ENCODE peak calls at places on chromosomes 7 and 10, in five cellular contexts. C is K562, L is HepG2, Y is GM12878, J is WTC11. I is an unnamed sample.

GRCh38 chr7:137109966-137110930 is 233.3 kb downstream of the PTN start:
- DNase-seq in J (no peak), C (no peak), Y (no peak), L (no peak), I (no peak)

GRCh38 chr7:132403465-132404110 is 172.7 kb downstream of the PLXNA4 start:
- DNase-seq in C (no peak), Y (no peak), L (no peak), J (no peak), I (no peak)

GRCh38 chr10:5944389-5945202 is 32.7 kb downstream of the IL15RA start:
- DNase-seq in J (no peak), Y (no peak), C (no peak), L (no peak), I (no peak)

GRCh38 chr7:77697535-77697831 is 1.2 kb downstream of the RSBN1L start:
- DNase-seq in J (no peak), C (peak), L (no peak), Y (no peak), I (no peak)

GRCh38 chr10:1230592-1231275 is 174.5 kb downstream of the WDR37 start:
- DNase-seq in L (no peak), C (no peak), J (no peak), Y (no peak), I (no peak)

GRCh38 chr10:22453948-22454347 is 108.7 kb downstream of the SPAG6 start:
- DNase-seq in J (no peak), Y (no peak), L (no peak), C (no peak), I (no peak)

GRCh38 chr10:98262571-98262970 is 5.4 kb downstream of the LOXL4 start:
- DNase-seq in L (no peak), C (no peak), J (peak), Y (no peak), I (no peak)

GRCh38 chr10:36476399-36476798 is 649.0 kb upstream of the ANKRD30A start:
- DNase-seq in J (no peak), C (no peak), Y (no peak), L (no peak), I (no peak)

GRCh38 chr7:132280335-132280734 is 295.9 kb downstream of the PLXNA4 start:
- DNase-seq in Y (no peak), C (no peak), J (no peak), L (no peak), I (no peak)

GRCh38 chr7:40536406-40536805 is 401.6 kb downstream of the SUGCT start:
- DNase-seq in C (no peak), J (no peak), Y (no peak), L (no peak), I (no peak)

GRCh38 chr7:96998765-96999164 is 6.6 kb upstream of the DLX6 start:
- DNase-seq in Y (no peak), J (no peak), C (no peak), L (no peak), I (peak)

GRCh38 chr10:117186832-117187615 is 10.3 kb upstream of the KCNK18 start:
- DNase-seq in C (no peak), Y (no peak), L (no peak), J (no peak), I (no peak)

GRCh38 chr7:1941464-1942025 is 271.5 kb downstream of the ELFN1 start:
- DNase-seq in L (no peak), Y (no peak), C (no peak), J (no peak), I (no peak)
- TF ChIP-seq ATF2 in L (no peak), Y (no peak), C (no peak), J (no peak), I (no peak)

DNA sequence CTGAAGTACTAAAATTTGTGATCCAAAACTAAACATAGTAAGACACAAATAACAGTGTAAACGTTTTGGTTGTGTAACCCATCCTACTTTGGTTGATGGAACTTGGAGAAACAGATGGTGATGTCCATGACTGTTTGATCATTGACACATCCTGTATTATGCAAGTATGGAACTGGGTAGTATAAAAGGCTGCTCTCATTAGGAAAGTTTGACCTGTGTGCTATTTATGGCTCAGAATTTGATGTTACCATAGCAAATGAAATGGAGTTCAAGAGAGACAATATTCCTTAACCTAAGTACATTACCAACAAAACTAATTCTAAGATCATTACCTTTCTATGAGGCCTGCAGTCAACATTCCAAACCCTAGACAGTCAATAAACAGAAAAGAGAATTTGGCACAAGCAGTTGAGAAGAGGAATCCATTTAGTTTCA is 39.9 kb downstream of the DKK1 start:
- DNase-seq in C (no peak), L (peak), Y (no peak), J (no peak), I (no peak)
- TF ChIP-seq ATF2 in C (no peak), L (no peak), Y (no peak), J (no peak), I (no peak)

DNA sequence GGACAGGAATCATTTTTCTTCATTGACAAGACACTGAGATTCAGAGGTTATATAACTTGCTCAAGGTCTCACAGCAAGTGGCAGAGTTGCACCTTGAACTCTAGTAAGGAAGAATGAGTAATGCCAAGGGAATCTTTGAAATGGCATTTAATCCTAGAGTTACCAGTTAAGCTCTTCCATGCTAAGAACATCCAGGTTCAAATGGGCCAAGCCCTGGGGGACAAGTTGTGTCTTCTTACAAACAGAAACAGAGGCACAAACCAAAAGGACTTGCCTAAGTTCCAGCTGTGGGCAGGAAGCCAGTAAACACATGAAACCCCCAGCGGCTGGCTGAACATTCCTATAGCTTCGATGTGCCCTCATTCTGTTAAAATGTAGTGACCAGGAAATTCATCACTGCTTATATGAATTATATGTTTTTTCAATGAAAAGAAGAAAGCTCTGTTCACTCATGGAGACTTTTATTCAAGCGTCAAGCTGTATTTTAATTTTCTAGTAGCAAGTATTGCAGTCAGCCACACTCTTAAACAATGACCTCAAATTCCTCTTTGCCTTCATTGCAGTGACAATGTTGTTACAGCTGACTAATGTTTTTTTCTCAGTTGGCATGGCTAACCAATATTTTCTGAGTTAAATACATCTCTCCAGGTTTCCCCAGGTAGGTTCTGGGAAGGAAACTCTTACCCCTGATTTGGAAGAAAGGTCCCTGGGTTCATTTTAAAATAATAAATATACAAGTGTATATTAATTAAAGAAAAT is 241.4 kb downstream of the WDR11 start:
- DNase-seq in J (no peak), Y (no peak), L (no peak), C (no peak), I (no peak)
- TF ChIP-seq ATF2 in J (no peak), Y (no peak), L (no peak), C (no peak), I (no peak)

GRCh38 chr10:131532745-131533341 is 221.3 kb upstream of the TCERG1L start:
- DNase-seq in Y (no peak), L (no peak), C (no peak), J (no peak), I (no peak)

GRCh38 chr10:131531265-131532190 is 220.0 kb upstream of the TCERG1L start:
- DNase-seq in J (no peak), L (no peak), C (no peak), Y (no peak), I (no peak)

GRCh38 chr10:131533846-131534526 is 222.5 kb upstream of the TCERG1L start:
- DNase-seq in L (no peak), C (no peak), J (no peak), Y (no peak), I (no peak)

GRCh38 chr10:131534836-131535235 is 223.3 kb upstream of the TCERG1L start:
- DNase-seq in C (no peak), Y (no peak), L (no peak), J (no peak), I (no peak)

DNA sequence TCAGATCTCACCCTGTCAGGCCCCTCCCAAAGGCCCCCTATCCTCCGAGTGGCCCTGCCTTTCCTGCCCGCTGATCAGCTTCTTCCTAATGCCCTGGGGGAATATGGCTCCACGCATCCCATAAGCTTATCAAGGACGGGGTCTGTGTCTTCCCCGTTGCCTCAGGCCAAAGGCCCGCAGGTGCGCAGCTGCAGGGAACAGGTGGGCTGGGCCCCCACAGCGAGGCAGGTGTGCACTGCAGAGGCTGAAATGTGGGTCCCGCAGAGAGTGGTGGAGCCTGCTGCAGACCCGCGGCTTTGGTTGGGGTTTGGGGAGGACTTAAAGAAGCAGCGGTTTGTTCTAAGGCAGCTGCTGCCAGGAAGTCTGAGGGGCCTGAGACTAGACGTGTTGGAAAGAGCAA is 220.8 kb upstream of the TCERG1L start:
- DNase-seq in Y (no peak), J (no peak), C (no peak), L (no peak), I (no peak)
- TF ChIP-seq ATF2 in Y (no peak), J (no peak), C (no peak), L (no peak), I (no peak)

GRCh38 chr7:42151309-42151708 is 85.7 kb downstream of the GLI3 start:
- DNase-seq in J (no peak), C (no peak), L (no peak), Y (no peak), I (no peak)
- TF ChIP-seq ATF2 in J (no peak), C (no peak), L (no peak), Y (no peak), I (no peak)

GRCh38 chr10:79066460-79067240 is 2.1 kb upstream of the ZMIZ1 start:
- DNase-seq in Y (no peak), J (peak), L (peak), C (peak), I (no peak)
- TF ChIP-seq ATF2 in Y (no peak), J (no peak), L (no peak), C (no peak), I (no peak)

DNA sequence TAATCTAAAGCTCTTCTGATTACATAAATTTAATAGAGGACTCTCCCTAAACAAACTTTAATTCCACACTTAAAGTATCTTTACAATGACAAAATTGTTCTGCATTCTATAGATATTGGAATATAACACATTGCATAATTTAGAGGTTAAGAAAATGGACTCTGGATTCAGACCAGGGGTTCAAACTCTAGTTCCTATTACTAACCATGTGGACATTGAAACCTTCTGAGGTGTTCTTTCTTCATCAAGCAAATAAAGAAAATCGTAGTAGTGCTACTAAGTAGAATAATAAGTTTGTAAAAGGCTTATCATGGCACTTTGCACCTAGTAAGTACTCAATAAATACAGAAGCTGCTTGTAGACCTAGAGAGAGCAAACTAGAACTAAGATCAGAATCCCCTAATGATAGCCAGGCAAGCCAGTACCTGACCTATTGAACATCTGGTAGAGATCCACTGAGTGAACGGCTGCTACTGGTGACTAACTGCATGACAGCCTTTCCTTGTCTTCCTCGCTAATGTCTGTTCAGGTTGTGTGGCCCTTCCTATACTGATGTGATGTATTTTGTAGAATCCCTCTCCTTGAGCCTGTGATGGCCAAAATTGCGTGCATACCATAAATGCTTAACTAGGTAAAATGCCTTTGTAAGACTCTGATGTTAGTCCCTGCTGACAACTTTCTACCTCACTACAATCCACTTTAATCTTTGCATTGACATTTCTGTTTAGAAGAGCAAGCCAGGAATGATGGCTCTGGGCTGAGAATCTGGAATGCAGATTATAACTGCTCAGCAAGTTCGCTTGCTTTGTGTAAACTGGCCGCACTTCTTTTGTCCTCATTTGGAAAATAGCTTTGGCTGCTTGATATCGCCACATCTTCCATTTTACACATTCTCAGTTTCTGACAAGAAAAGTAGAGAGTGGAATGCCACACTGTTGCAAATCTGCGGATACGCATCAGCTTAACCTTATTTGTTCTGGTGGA is 430.1 kb downstream of the KCNMA1 start:
- DNase-seq in C (no peak), J (no peak), Y (no peak), L (no peak), I (no peak)
- TF ChIP-seq ATF2 in C (no peak), J (no peak), Y (no peak), L (no peak), I (no peak)